ENCODE peak calls at places on chromosomes 2 and 18, in four cellular contexts. One of them, this sample, is unnamed.

GRCh38 chr2:202122167-202122540 is 49.1 kb downstream of the KIAA2012 start:
- DNase-seq in NT2/D1: no peak
- DNase-seq in H1: no peak
- DNase-seq in SK-N-SH: no peak
- DNase-seq in this sample: no peak

GRCh38 chr2:67503066-67503795 is 106.1 kb downstream of the ETAA1 start:
- DNase-seq in NT2/D1: peak; percentile 27
- DNase-seq in H1: no peak
- DNase-seq in SK-N-SH: no peak
- DNase-seq in this sample: no peak

GRCh38 chr2:134020608-134021007 is 233.3 kb upstream of the MGAT5 start:
- DNase-seq in NT2/D1: no peak
- DNase-seq in H1: no peak
- DNase-seq in SK-N-SH: no peak
- DNase-seq in this sample: no peak

GRCh38 chr2:162092656-162093556 is 18.9 kb upstream of the DPP4 start:
- DNase-seq in NT2/D1: no peak
- DNase-seq in H1: no peak
- DNase-seq in SK-N-SH: no peak
- DNase-seq in this sample: no peak

GRCh38 chr2:225041871-225042799 is at the start of gene DOCK10:
- DNase-seq in NT2/D1: no peak
- DNase-seq in H1: no peak
- DNase-seq in SK-N-SH: peak; percentile 81
- DNase-seq in this sample: no peak

GRCh38 chr2:147647816-147648215 is 197.0 kb upstream of the ACVR2A start:
- DNase-seq in NT2/D1: no peak
- DNase-seq in H1: no peak
- DNase-seq in SK-N-SH: no peak
- DNase-seq in this sample: no peak

GRCh38 chr2:95276244-95276887 is 2.1 kb downstream of the PROM2 start:
- DNase-seq in NT2/D1: no peak
- DNase-seq in H1: no peak
- DNase-seq in SK-N-SH: no peak
- DNase-seq in this sample: no peak

GRCh38 chr18:22282311-22283235 is 113.2 kb downstream of the GATA6 start:
- DNase-seq in NT2/D1: no peak
- DNase-seq in H1: no peak
- DNase-seq in SK-N-SH: no peak
- DNase-seq in this sample: no peak

GRCh38 chr2:102442967-102443828 is 20.2 kb downstream of the IL18RAP start:
- DNase-seq in NT2/D1: peak; percentile 35
- DNase-seq in H1: no peak
- DNase-seq in SK-N-SH: no peak
- DNase-seq in this sample: no peak

GRCh38 chr2:188966728-188967127 is 7.4 kb upstream of the COL3A1 start:
- DNase-seq in NT2/D1: no peak
- DNase-seq in H1: no peak
- DNase-seq in SK-N-SH: no peak
- DNase-seq in this sample: no peak

GRCh38 chr2:128314026-128314347 is 4.7 kb downstream of the HS6ST1 start:
- DNase-seq in NT2/D1: no peak
- DNase-seq in H1: no peak
- DNase-seq in SK-N-SH: no peak
- DNase-seq in this sample: no peak

GRCh38 chr2:53770264-53770663 is 2.7 kb downstream of the CHAC2 start:
- DNase-seq in NT2/D1: no peak
- DNase-seq in H1: no peak
- DNase-seq in SK-N-SH: no peak
- DNase-seq in this sample: peak; percentile 35

GRCh38 chr2:168596881-168597280 is 140.8 kb downstream of the CERS6 start:
- DNase-seq in NT2/D1: no peak
- DNase-seq in H1: no peak
- DNase-seq in SK-N-SH: no peak
- DNase-seq in this sample: no peak

GRCh38 chr2:196630531-196630930 is 9.0 kb upstream of the CCDC150 start:
- DNase-seq in NT2/D1: no peak
- DNase-seq in H1: no peak
- DNase-seq in SK-N-SH: no peak
- DNase-seq in this sample: no peak

GRCh38 chr18:71036783-71037182 is 747.9 kb downstream of the SOCS6 start:
- DNase-seq in NT2/D1: no peak
- DNase-seq in H1: no peak
- DNase-seq in SK-N-SH: no peak
- DNase-seq in this sample: no peak

GRCh38 chr2:69104281-69104680 is 91.3 kb downstream of the ANTXR1 start:
- DNase-seq in NT2/D1: no peak
- DNase-seq in H1: no peak
- DNase-seq in SK-N-SH: no peak
- DNase-seq in this sample: no peak

GRCh38 chr18:27377251-27377650 is 192.1 kb upstream of the CHST9 start:
- DNase-seq in NT2/D1: no peak
- DNase-seq in H1: no peak
- DNase-seq in SK-N-SH: no peak
- DNase-seq in this sample: no peak
- TF ChIP-seq YY1 in NT2/D1: no peak
- TF ChIP-seq YY1 in H1: no peak
- TF ChIP-seq YY1 in SK-N-SH: no peak
- TF ChIP-seq YY1 in this sample: no peak

DNA sequence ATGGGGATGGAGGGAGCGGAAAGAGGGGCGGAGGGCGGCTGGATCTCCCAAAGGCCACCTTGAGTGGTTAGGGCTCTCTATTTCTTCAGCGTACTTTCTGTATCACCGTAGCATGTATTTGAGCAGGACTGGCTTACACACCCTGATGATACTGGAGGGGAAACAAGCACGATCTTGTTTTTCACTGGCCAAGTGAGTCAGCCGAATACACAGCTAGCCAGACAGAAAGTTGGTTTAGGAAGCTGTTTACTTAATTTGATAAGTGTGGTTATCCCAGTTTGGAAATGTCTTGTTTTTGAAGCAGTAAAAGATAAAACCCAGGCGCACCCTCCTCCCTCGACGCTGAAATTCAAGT is 547 bp downstream of the RIOK3 start:
- DNase-seq in NT2/D1: no peak
- DNase-seq in H1: no peak
- DNase-seq in SK-N-SH: no peak
- DNase-seq in this sample: no peak
- TF ChIP-seq YY1 in NT2/D1: no peak
- TF ChIP-seq YY1 in H1: no peak
- TF ChIP-seq YY1 in SK-N-SH: no peak
- TF ChIP-seq YY1 in this sample: no peak

DNA sequence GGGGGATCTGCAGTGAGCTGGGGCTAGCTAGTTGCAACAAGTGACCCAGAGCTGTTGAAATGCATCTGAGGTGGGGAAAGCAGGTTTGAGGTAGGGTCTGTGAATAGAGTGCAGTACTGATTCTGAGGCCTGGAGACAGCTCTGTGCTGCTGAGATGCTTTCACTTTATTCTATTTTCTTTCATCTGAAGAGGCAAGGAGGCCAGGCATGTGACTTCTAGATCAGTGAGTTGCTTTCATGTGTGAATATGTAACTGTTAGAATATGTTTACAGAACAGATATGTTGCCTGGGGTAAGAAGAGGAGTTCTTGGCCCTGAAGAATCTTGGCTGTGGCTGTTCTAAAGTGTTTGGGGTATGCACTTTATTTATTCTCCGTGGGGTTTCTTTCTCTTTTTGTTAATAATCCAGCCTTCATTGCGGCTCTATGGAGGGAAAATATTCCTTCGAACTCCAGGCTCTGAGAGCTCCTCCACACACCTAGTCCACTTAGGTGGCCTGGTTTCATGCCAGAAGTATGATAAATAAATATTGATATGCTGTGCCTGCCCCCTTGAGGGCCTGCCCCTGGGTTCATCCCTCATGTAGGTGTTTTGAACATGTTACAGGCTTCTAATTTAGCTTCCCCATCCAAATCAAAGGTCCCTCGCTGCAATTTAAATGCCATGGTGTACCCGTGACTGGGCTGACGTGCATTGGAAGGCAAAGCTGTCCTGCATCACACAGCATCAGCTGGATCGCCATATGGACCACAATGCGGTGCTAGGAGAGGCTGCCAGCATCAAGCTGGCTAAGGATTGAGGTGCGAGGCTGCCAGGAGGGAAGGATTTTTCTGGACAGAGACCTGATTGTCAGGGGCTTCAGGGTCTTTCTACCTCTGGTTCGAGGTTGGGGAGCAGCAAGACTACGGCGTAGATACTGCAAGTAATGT is 102.9 kb downstream of the PRKCE start:
- DNase-seq in NT2/D1: no peak
- DNase-seq in H1: no peak
- DNase-seq in SK-N-SH: no peak
- DNase-seq in this sample: no peak
- TF ChIP-seq YY1 in NT2/D1: no peak
- TF ChIP-seq YY1 in H1: no peak
- TF ChIP-seq YY1 in SK-N-SH: no peak
- TF ChIP-seq YY1 in this sample: no peak

DNA sequence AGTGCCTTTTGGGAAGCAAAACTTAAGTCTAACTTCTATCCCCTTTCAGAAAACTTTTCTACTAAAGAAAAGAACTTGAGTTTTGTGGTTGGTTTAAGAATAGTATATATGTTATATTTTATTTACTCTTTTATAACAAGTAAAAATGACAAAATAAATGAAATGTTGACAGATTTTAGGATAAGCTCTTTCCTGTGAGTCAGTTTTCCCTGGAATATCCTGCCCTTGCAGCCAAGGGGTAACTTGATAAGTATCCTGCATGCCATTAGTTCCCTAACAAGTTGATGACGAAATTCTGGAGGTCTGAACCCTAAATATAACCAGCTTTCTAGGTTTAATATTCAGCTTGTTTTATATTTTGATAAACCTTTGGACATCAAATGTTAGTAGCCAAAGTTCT is 7.3 kb upstream of the HTR2B start:
- DNase-seq in NT2/D1: no peak
- DNase-seq in H1: no peak
- DNase-seq in SK-N-SH: no peak
- DNase-seq in this sample: no peak
- TF ChIP-seq YY1 in NT2/D1: no peak
- TF ChIP-seq YY1 in H1: no peak
- TF ChIP-seq YY1 in SK-N-SH: no peak
- TF ChIP-seq YY1 in this sample: no peak

GRCh38 chr2:27958711-27959378 is 68.3 kb downstream of the BABAM2 start:
- DNase-seq in NT2/D1: no peak
- DNase-seq in H1: no peak
- DNase-seq in SK-N-SH: no peak
- DNase-seq in this sample: no peak
- TF ChIP-seq YY1 in NT2/D1: no peak
- TF ChIP-seq YY1 in H1: no peak
- TF ChIP-seq YY1 in SK-N-SH: no peak
- TF ChIP-seq YY1 in this sample: no peak

DNA sequence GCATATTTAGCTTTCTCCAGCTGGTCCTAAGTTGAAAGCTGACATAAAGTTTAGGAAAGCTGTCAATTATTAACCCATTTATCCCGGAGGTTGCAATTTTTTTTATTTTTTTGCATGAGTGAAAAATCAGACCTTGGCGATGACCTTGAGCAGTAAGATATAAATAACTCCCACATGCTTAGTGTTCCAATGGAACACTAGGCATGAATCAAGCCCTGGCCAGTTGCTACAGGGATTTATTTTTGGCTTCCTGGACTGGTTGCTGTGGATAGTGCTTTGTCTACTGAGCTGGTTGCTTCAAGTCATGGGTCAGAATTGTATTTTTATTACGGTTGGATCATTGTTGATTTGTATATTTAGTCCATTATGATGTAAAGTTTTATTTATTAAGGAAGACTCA is 675.4 kb upstream of the VRK2 start:
- DNase-seq in NT2/D1: no peak
- DNase-seq in H1: no peak
- DNase-seq in SK-N-SH: no peak
- DNase-seq in this sample: no peak
- TF ChIP-seq YY1 in NT2/D1: no peak
- TF ChIP-seq YY1 in H1: no peak
- TF ChIP-seq YY1 in SK-N-SH: no peak
- TF ChIP-seq YY1 in this sample: no peak

GRCh38 chr2:239975665-239976064 is 49.5 kb downstream of the NDUFA10 start:
- DNase-seq in NT2/D1: no peak
- DNase-seq in H1: no peak
- DNase-seq in SK-N-SH: no peak
- DNase-seq in this sample: no peak
- TF ChIP-seq YY1 in NT2/D1: no peak
- TF ChIP-seq YY1 in H1: no peak
- TF ChIP-seq YY1 in SK-N-SH: no peak
- TF ChIP-seq YY1 in this sample: no peak

DNA sequence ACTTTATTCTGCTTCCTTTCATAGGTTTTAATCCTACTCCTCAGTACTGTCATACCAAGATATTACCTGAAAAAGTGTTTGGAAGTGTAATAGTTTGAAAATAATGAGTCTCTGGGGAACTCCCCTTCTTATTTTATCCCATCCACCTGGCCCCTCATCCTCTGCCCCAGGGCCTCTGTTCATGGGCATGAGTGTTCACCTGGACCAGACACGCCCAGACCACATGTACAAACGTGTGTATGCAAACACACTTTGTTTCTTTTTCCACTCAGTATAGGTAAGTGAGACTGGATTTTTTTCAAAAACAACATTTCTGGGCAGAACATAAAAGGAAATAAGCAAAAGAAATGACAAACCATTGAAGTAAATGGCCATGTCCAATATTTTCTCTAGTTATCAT is 62.1 kb upstream of the THSD7B start:
- DNase-seq in NT2/D1: no peak
- DNase-seq in H1: no peak
- DNase-seq in SK-N-SH: no peak
- DNase-seq in this sample: no peak
- TF ChIP-seq YY1 in NT2/D1: no peak
- TF ChIP-seq YY1 in H1: no peak
- TF ChIP-seq YY1 in SK-N-SH: no peak
- TF ChIP-seq YY1 in this sample: no peak

GRCh38 chr2:241417626-241418025 is 61.5 kb downstream of the FARP2 start:
- DNase-seq in NT2/D1: no peak
- DNase-seq in H1: no peak
- DNase-seq in SK-N-SH: no peak
- DNase-seq in this sample: no peak
- TF ChIP-seq YY1 in NT2/D1: no peak
- TF ChIP-seq YY1 in H1: no peak
- TF ChIP-seq YY1 in SK-N-SH: no peak
- TF ChIP-seq YY1 in this sample: no peak

GRCh38 chr2:127044977-127045654 is 61.8 kb downstream of the BIN1 start:
- DNase-seq in NT2/D1: no peak
- DNase-seq in H1: no peak
- DNase-seq in SK-N-SH: peak; percentile 26
- DNase-seq in this sample: no peak
- TF ChIP-seq YY1 in NT2/D1: no peak
- TF ChIP-seq YY1 in H1: no peak
- TF ChIP-seq YY1 in SK-N-SH: no peak
- TF ChIP-seq YY1 in this sample: no peak

This sample was measured in K562.